ENCODE peak calls at places on chromosomes 12 and 14, in five cellular contexts. M, O, B, S and Q are unnamed samples.

GRCh38 chr12:130764073-130764472 is 48.0 kb upstream of the RIMBP2 start:
- DNase-seq in M (no peak), O (no peak), B (peak), S (no peak), Q (peak)

GRCh38 chr14:36661506-36662257 is at the start of gene PAX9:
- DNase-seq in M (no peak), O (peak), B (peak), S (peak), Q (peak)

GRCh38 chr12:28024231-28024995 is 51.9 kb upstream of the PTHLH start:
- DNase-seq in M (no peak), O (no peak), B (peak), S (no peak), Q (peak)

GRCh38 chr14:52023518-52023917 is 34.2 kb downstream of the RTRAF start:
- DNase-seq in M (no peak), O (no peak), B (peak), S (no peak), Q (peak)

GRCh38 chr14:60721331-60722162 is 2.6 kb downstream of the SIX4 start:
- DNase-seq in M (peak), O (no peak), B (peak), S (no peak), Q (peak)

GRCh38 chr12:54935235-54935951 is 49.2 kb downstream of the TESPA1 start:
- DNase-seq in M (peak), O (no peak), B (peak), S (no peak), Q (peak)

GRCh38 chr12:130448044-130448821 is 110.5 kb downstream of the PIWIL1 start:
- DNase-seq in M (no peak), O (no peak), B (no peak), S (no peak), Q (no peak)

GRCh38 chr12:31488737-31489338 is 102.1 kb downstream of the DENND5B start:
- DNase-seq in M (no peak), O (no peak), B (no peak), S (no peak), Q (no peak)

GRCh38 chr12:56993346-56993745 is 13.0 kb downstream of the ZBTB39 start:
- DNase-seq in M (no peak), O (no peak), B (no peak), S (no peak), Q (no peak)

GRCh38 chr12:92784795-92785562 is 82.2 kb downstream of the PLEKHG7 start:
- DNase-seq in M (peak), O (no peak), B (peak), S (no peak), Q (peak)

GRCh38 chr12:104181313-104181712 is 34.3 kb upstream of the TXNRD1 start:
- DNase-seq in M (no peak), O (no peak), B (peak), S (no peak), Q (peak)

GRCh38 chr12:51449569-51450246 is 25.1 kb downstream of the SLC4A8 start:
- DNase-seq in M (no peak), O (no peak), B (peak), S (no peak), Q (peak)

GRCh38 chr14:84181072-84181471 is 1348.9 kb upstream of the FLRT2 start:
- DNase-seq in M (no peak), O (no peak), B (no peak), S (no peak), Q (no peak)

GRCh38 chr12:52766351-52767019 is 10.7 kb downstream of the KRT76 start:
- DNase-seq in M (no peak), O (no peak), B (no peak), S (no peak), Q (no peak)

GRCh38 chr12:52270541-52271070 is 3.8 kb upstream of the KRT86 start:
- DNase-seq in M (no peak), O (no peak), B (no peak), S (no peak), Q (no peak)

GRCh38 chr12:48296586-48297396 is 53.9 kb downstream of the ZNF641 start:
- DNase-seq in M (peak), O (peak), B (peak), S (peak), Q (peak)

GRCh38 chr14:104387000-104387384 is 192.6 kb upstream of the C14orf180 start:
- DNase-seq in M (no peak), O (no peak), B (no peak), S (no peak), Q (no peak)

GRCh38 chr12:124442281-124442680 is 125.1 kb downstream of the NCOR2 start:
- DNase-seq in M (no peak), O (no peak), B (peak), S (no peak), Q (no peak)

GRCh38 chr14:72946491-72946890 is 20.2 kb downstream of the DCAF4 start:
- DNase-seq in M (no peak), O (no peak), B (no peak), S (no peak), Q (no peak)

GRCh38 chr12:12723681-12724420 is 6.7 kb downstream of the CDKN1B start:
- DNase-seq in M (peak), O (peak), B (peak), S (no peak), Q (no peak)

GRCh38 chr12:89768586-89769482 is 60.2 kb upstream of the ATP2B1 start:
- DNase-seq in M (no peak), O (no peak), B (peak), S (no peak), Q (peak)

GRCh38 chr12:48302161-48302896 is 48.4 kb downstream of the ZNF641 start:
- DNase-seq in M (no peak), O (no peak), B (no peak), S (no peak), Q (no peak)

GRCh38 chr12:2429032-2429431 is 365.7 kb upstream of the FKBP4 start:
- DNase-seq in M (no peak), O (no peak), B (peak), S (no peak), Q (peak)

GRCh38 chr14:66288511-66288910 is 197.7 kb upstream of the CCDC196 start:
- DNase-seq in M (no peak), O (no peak), B (peak), S (no peak), Q (no peak)